ENCODE peak calls at places on chromosomes 5 and 9, in six cellular contexts. W is H9; V is PC-3; T is CD8-positive, alpha-beta T cell; U is astrocyte; P is suprapubic skin. X is an unnamed sample.

GRCh38 chr9:2857564-2858198 is 13.8 kb upstream of the PUM3 start:
- DNase-seq in W (peak; percentile 55), V (peak; percentile 75), T (peak; percentile 28), U (peak; percentile 41), P (peak; percentile 67), X (peak; percentile 65)

GRCh38 chr5:13814293-13814692 is 130.2 kb downstream of the DNAH5 start:
- DNase-seq in W (no peak), V (peak; percentile 75), T (no peak), U (no peak), P (no peak), X (no peak)

GRCh38 chr9:78539904-78540303 is 243.0 kb downstream of the PSAT1 start:
- DNase-seq in W (no peak), V (peak; percentile 91), T (no peak), U (peak; percentile 85), P (no peak), X (no peak)

GRCh38 chr5:115424030-115424429 is 120.5 kb downstream of the FEM1C start:
- DNase-seq in W (no peak), V (no peak), T (no peak), U (no peak), P (no peak), X (no peak)

GRCh38 chr5:64887910-64888309 is 119.2 kb downstream of the CWC27 start:
- DNase-seq in W (no peak), V (no peak), T (no peak), U (no peak), P (no peak), X (no peak)

GRCh38 chr5:6633469-6634326 is 458 bp downstream of the SRD5A1 start:
- DNase-seq in W (peak; percentile 56), V (peak; percentile 50), T (no peak), U (peak; percentile 20), P (no peak), X (peak; percentile 69)

GRCh38 chr9:135135927-135136311 is 48.5 kb downstream of the OLFM1 start:
- DNase-seq in W (no peak), V (no peak), T (no peak), U (no peak), P (no peak), X (no peak)

GRCh38 chr9:131951905-131952304 is 127.8 kb downstream of the MED27 start:
- DNase-seq in W (no peak), V (no peak), T (no peak), U (peak; percentile 6), P (no peak), X (peak; percentile 74)

GRCh38 chr5:111107371-111107770 is 15.2 kb downstream of the WDR36 start:
- DNase-seq in W (no peak), V (no peak), T (no peak), U (no peak), P (no peak), X (no peak)

GRCh38 chr5:50968296-50969206 is 302.1 kb downstream of the PARP8 start:
- DNase-seq in W (peak; percentile 32), V (no peak), T (no peak), U (no peak), P (no peak), X (peak; percentile 80)
- H3K27me3 ChIP-seq in W (peaks cover 74% of the 10 kb centered on the region), V (peaks cover 7% of the 10 kb centered on the region), T (peaks cover 36% of the 10 kb centered on the region), U (peaks cover 75% of the 10 kb centered on the region), P (peaks cover 76% of the 10 kb centered on the region), X (peaks cover 68% of the 10 kb centered on the region)

DNA sequence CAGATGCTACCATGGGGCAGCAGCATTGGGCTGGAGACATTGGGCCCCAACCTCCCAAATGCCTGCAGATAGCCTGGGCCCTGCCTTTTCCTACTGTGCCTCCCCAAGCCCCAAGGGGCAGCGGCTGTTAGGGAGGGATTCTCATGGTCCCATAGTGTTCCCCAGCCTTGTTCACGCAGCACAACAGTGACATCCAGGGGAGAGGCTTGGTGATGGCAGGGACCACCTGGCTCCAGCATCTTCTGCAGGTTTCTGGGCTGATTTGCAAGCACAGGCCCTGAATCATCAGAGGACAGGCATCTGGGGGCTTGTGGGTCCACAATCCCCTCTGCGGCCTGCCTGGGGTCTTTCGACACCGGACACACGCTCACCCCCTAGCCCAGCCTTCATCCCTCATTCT is 354.6 kb downstream of the SLIT3 start:
- DNase-seq in W (peak; percentile 71), V (peak; percentile 13), T (no peak), U (no peak), P (no peak), X (no peak)
- TF ChIP-seq CTCF in W (peak; percentile 68), V (peak; percentile 45), T (no peak), U (no peak), P (no peak), X (peak; percentile 30)

GRCh38 chr5:160743027-160743426 is 109.0 kb downstream of the ATP10B start:
- DNase-seq in W (no peak), V (no peak), T (no peak), U (no peak), P (no peak), X (no peak)

GRCh38 chr5:160742446-160742845 is 109.6 kb downstream of the ATP10B start:
- DNase-seq in W (no peak), V (no peak), T (no peak), U (no peak), P (no peak), X (no peak)

GRCh38 chr5:160747559-160747958 is 104.5 kb downstream of the ATP10B start:
- DNase-seq in W (no peak), V (no peak), T (no peak), U (no peak), P (no peak), X (no peak)

GRCh38 chr5:160747963-160748362 is 104.0 kb downstream of the ATP10B start:
- DNase-seq in W (no peak), V (no peak), T (no peak), U (no peak), P (no peak), X (no peak)

GRCh38 chr5:160744253-160745112 is 107.5 kb downstream of the ATP10B start:
- DNase-seq in W (no peak), V (no peak), T (no peak), U (no peak), P (no peak), X (no peak)
- H3K27me3 ChIP-seq in W (no peaks in the 10 kb centered on the region), V (no peaks in the 10 kb centered on the region), T (no peaks in the 10 kb centered on the region), U (no peaks in the 10 kb centered on the region), P (no peaks in the 10 kb centered on the region), X (no peaks in the 10 kb centered on the region)

GRCh38 chr5:123119334-123119986 is 30.4 kb downstream of the PRDM6 start:
- DNase-seq in W (peak; percentile 92), V (no peak), T (no peak), U (peak; percentile 66), P (no peak), X (peak; percentile 61)
- TF ChIP-seq CTCF in W (peak; percentile 51), V (no peak), T (no peak), U (no peak), P (no peak), X (no peak)

DNA sequence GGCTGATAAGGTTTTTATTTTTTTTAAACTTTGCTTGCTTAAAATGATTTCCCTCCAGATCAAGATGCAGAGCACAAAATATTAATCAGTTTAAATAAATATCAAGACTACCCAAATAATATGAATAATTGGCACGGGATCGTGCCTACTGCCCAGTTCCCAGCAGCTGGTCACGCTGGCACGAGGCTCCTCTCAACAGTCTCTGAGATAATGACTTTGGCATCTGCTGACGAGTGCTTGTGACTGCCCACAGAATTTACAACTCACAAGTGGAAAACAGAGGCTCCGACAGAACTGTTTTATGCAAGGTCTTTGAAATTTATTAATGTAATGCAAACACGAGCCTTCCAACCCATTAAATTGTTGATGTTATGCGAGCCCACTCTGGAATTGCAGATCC is 369.5 kb upstream of the IRX1 start:
- DNase-seq in W (no peak), V (no peak), T (no peak), U (no peak), P (no peak), X (no peak)
- H3K27me3 ChIP-seq in W (no peaks in the 10 kb centered on the region), V (no peaks in the 10 kb centered on the region), T (no peaks in the 10 kb centered on the region), U (no peaks in the 10 kb centered on the region), P (no peaks in the 10 kb centered on the region), X (no peaks in the 10 kb centered on the region)

GRCh38 chr9:18330736-18331335 is 143.1 kb upstream of the ADAMTSL1 start:
- DNase-seq in W (no peak), V (no peak), T (no peak), U (no peak), P (no peak), X (no peak)

GRCh38 chr9:18325337-18326011 is 148.5 kb upstream of the ADAMTSL1 start:
- DNase-seq in W (no peak), V (no peak), T (no peak), U (no peak), P (no peak), X (no peak)

GRCh38 chr9:18320046-18320445 is 153.9 kb upstream of the ADAMTSL1 start:
- DNase-seq in W (no peak), V (no peak), T (no peak), U (no peak), P (no peak), X (no peak)

GRCh38 chr9:18327106-18327505 is 146.8 kb upstream of the ADAMTSL1 start:
- DNase-seq in W (no peak), V (no peak), T (no peak), U (peak; percentile 26), P (no peak), X (no peak)

DNA sequence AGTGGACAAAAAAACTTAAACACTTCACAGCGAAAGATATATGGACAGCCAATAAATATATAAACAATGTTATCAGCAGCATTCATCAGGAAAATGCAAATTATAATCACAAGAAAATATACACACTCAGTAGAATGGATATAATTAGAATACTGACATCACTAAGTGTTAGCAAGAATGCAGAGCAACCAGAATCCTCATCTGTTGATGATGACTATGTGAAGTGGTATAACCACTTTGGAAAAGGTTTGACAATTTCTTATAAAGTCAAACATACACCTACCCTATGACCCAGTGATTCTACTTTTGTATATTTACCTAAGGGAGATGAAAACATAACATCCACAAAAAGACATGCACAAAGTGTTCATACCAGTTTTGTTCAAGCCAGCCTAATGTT is 149.0 kb upstream of the ADAMTSL1 start:
- DNase-seq in W (no peak), V (peak; percentile 3), T (no peak), U (no peak), P (no peak), X (no peak)
- TF ChIP-seq CTCF in W (no peak), V (no peak), T (no peak), U (no peak), P (no peak), X (no peak)